ENCODE peak calls at places on chromosomes 2 and 18, in six cellular contexts. One of them, this sample, is unnamed.

GRCh38 chr2:19607931-19608762 is 249.7 kb upstream of the OSR1 start:
- DNase-seq in stimulated activated CD8-positive, alpha-beta memory T cell treated with anti-CD3 and anti-CD28 coated beads, Interleukin-15, amount 100 ng/mL, for 1 hour: no peak
- DNase-seq in OCI-LY7: no peak
- DNase-seq in foreskin keratinocyte: peak; percentile 30
- DNase-seq in GDM1: no peak
- DNase-seq in stimulated activated CD4-positive, alpha-beta T cell treated with anti-CD3 and anti-CD28 coated beads, Interleukin-2, amount 100 ng/mL, for 48 hours: no peak
- DNase-seq in this sample: no peak

GRCh38 chr18:66640431-66640830 is 36.5 kb upstream of the CDH19 start:
- DNase-seq in stimulated activated CD8-positive, alpha-beta memory T cell treated with anti-CD3 and anti-CD28 coated beads, Interleukin-15, amount 100 ng/mL, for 1 hour: no peak
- DNase-seq in foreskin keratinocyte: no peak
- DNase-seq in OCI-LY7: no peak
- DNase-seq in stimulated activated CD4-positive, alpha-beta T cell treated with anti-CD3 and anti-CD28 coated beads, Interleukin-2, amount 100 ng/mL, for 48 hours: no peak
- DNase-seq in GDM1: peak; percentile 57
- DNase-seq in this sample: no peak

GRCh38 chr2:88853403-88853790 is 161.9 kb downstream of the RPIA start:
- DNase-seq in stimulated activated CD4-positive, alpha-beta T cell treated with anti-CD3 and anti-CD28 coated beads, Interleukin-2, amount 100 ng/mL, for 48 hours: no peak
- DNase-seq in stimulated activated CD8-positive, alpha-beta memory T cell treated with anti-CD3 and anti-CD28 coated beads, Interleukin-15, amount 100 ng/mL, for 1 hour: no peak
- DNase-seq in foreskin keratinocyte: no peak
- DNase-seq in GDM1: no peak
- DNase-seq in OCI-LY7: no peak
- DNase-seq in this sample: no peak

GRCh38 chr18:36640005-36640952 is 188.5 kb downstream of the TPGS2 start:
- DNase-seq in GDM1: no peak
- DNase-seq in stimulated activated CD4-positive, alpha-beta T cell treated with anti-CD3 and anti-CD28 coated beads, Interleukin-2, amount 100 ng/mL, for 48 hours: no peak
- DNase-seq in OCI-LY7: no peak
- DNase-seq in stimulated activated CD8-positive, alpha-beta memory T cell treated with anti-CD3 and anti-CD28 coated beads, Interleukin-15, amount 100 ng/mL, for 1 hour: no peak
- DNase-seq in foreskin keratinocyte: no peak
- DNase-seq in this sample: no peak

GRCh38 chr2:35783723-35784122 is 571.9 kb upstream of the CRIM1 start:
- DNase-seq in foreskin keratinocyte: no peak
- DNase-seq in stimulated activated CD4-positive, alpha-beta T cell treated with anti-CD3 and anti-CD28 coated beads, Interleukin-2, amount 100 ng/mL, for 48 hours: no peak
- DNase-seq in stimulated activated CD8-positive, alpha-beta memory T cell treated with anti-CD3 and anti-CD28 coated beads, Interleukin-15, amount 100 ng/mL, for 1 hour: no peak
- DNase-seq in GDM1: no peak
- DNase-seq in OCI-LY7: no peak
- DNase-seq in this sample: no peak

GRCh38 chr2:215423928-215424540 is 11.8 kb downstream of the FN1 start:
- DNase-seq in GDM1: no peak
- DNase-seq in OCI-LY7: no peak
- DNase-seq in stimulated activated CD4-positive, alpha-beta T cell treated with anti-CD3 and anti-CD28 coated beads, Interleukin-2, amount 100 ng/mL, for 48 hours: no peak
- DNase-seq in stimulated activated CD8-positive, alpha-beta memory T cell treated with anti-CD3 and anti-CD28 coated beads, Interleukin-15, amount 100 ng/mL, for 1 hour: no peak
- DNase-seq in foreskin keratinocyte: no peak
- DNase-seq in this sample: no peak

GRCh38 chr2:9251154-9252001 is 44.8 kb downstream of the ASAP2 start:
- DNase-seq in GDM1: peak; percentile 38
- DNase-seq in stimulated activated CD4-positive, alpha-beta T cell treated with anti-CD3 and anti-CD28 coated beads, Interleukin-2, amount 100 ng/mL, for 48 hours: no peak
- DNase-seq in foreskin keratinocyte: peak; percentile 85
- DNase-seq in stimulated activated CD8-positive, alpha-beta memory T cell treated with anti-CD3 and anti-CD28 coated beads, Interleukin-15, amount 100 ng/mL, for 1 hour: no peak
- DNase-seq in OCI-LY7: no peak
- DNase-seq in this sample: no peak

GRCh38 chr2:52877703-52878102 is 889.9 kb upstream of the CHAC2 start:
- DNase-seq in GDM1: no peak
- DNase-seq in stimulated activated CD8-positive, alpha-beta memory T cell treated with anti-CD3 and anti-CD28 coated beads, Interleukin-15, amount 100 ng/mL, for 1 hour: no peak
- DNase-seq in OCI-LY7: no peak
- DNase-seq in stimulated activated CD4-positive, alpha-beta T cell treated with anti-CD3 and anti-CD28 coated beads, Interleukin-2, amount 100 ng/mL, for 48 hours: no peak
- DNase-seq in foreskin keratinocyte: no peak
- DNase-seq in this sample: no peak

GRCh38 chr2:102285368-102285767 is 26.0 kb upstream of the IL1RL1 start:
- DNase-seq in OCI-LY7: no peak
- DNase-seq in foreskin keratinocyte: no peak
- DNase-seq in stimulated activated CD4-positive, alpha-beta T cell treated with anti-CD3 and anti-CD28 coated beads, Interleukin-2, amount 100 ng/mL, for 48 hours: no peak
- DNase-seq in stimulated activated CD8-positive, alpha-beta memory T cell treated with anti-CD3 and anti-CD28 coated beads, Interleukin-15, amount 100 ng/mL, for 1 hour: no peak
- DNase-seq in GDM1: no peak
- DNase-seq in this sample: no peak

GRCh38 chr2:25558262-25558661 is 115.1 kb downstream of the DTNB start:
- DNase-seq in OCI-LY7: peak; percentile 76
- DNase-seq in stimulated activated CD8-positive, alpha-beta memory T cell treated with anti-CD3 and anti-CD28 coated beads, Interleukin-15, amount 100 ng/mL, for 1 hour: no peak
- DNase-seq in stimulated activated CD4-positive, alpha-beta T cell treated with anti-CD3 and anti-CD28 coated beads, Interleukin-2, amount 100 ng/mL, for 48 hours: no peak
- DNase-seq in GDM1: peak; percentile 72
- DNase-seq in foreskin keratinocyte: peak; percentile 27
- DNase-seq in this sample: peak; percentile 45

GRCh38 chr2:190180313-190181065 is 118.0 kb upstream of the MSTN start:
- DNase-seq in stimulated activated CD4-positive, alpha-beta T cell treated with anti-CD3 and anti-CD28 coated beads, Interleukin-2, amount 100 ng/mL, for 48 hours: no peak
- DNase-seq in OCI-LY7: peak; percentile 22
- DNase-seq in foreskin keratinocyte: no peak
- DNase-seq in stimulated activated CD8-positive, alpha-beta memory T cell treated with anti-CD3 and anti-CD28 coated beads, Interleukin-15, amount 100 ng/mL, for 1 hour: no peak
- DNase-seq in GDM1: peak; percentile 74
- DNase-seq in this sample: peak; percentile 83

GRCh38 chr18:11548367-11548766 is 61.0 kb upstream of the SLC35G4 start:
- DNase-seq in stimulated activated CD4-positive, alpha-beta T cell treated with anti-CD3 and anti-CD28 coated beads, Interleukin-2, amount 100 ng/mL, for 48 hours: no peak
- DNase-seq in OCI-LY7: no peak
- DNase-seq in foreskin keratinocyte: no peak
- DNase-seq in GDM1: no peak
- DNase-seq in stimulated activated CD8-positive, alpha-beta memory T cell treated with anti-CD3 and anti-CD28 coated beads, Interleukin-15, amount 100 ng/mL, for 1 hour: no peak
- DNase-seq in this sample: no peak

GRCh38 chr18:61443311-61443710 is 110.1 kb downstream of the CDH20 start:
- DNase-seq in foreskin keratinocyte: no peak
- DNase-seq in OCI-LY7: no peak
- DNase-seq in GDM1: no peak
- DNase-seq in stimulated activated CD8-positive, alpha-beta memory T cell treated with anti-CD3 and anti-CD28 coated beads, Interleukin-15, amount 100 ng/mL, for 1 hour: no peak
- DNase-seq in stimulated activated CD4-positive, alpha-beta T cell treated with anti-CD3 and anti-CD28 coated beads, Interleukin-2, amount 100 ng/mL, for 48 hours: no peak
- DNase-seq in this sample: no peak

GRCh38 chr2:60533114-60534033 is 20.1 kb downstream of the BCL11A start:
- DNase-seq in stimulated activated CD4-positive, alpha-beta T cell treated with anti-CD3 and anti-CD28 coated beads, Interleukin-2, amount 100 ng/mL, for 48 hours: no peak
- DNase-seq in foreskin keratinocyte: no peak
- DNase-seq in OCI-LY7: no peak
- DNase-seq in GDM1: no peak
- DNase-seq in stimulated activated CD8-positive, alpha-beta memory T cell treated with anti-CD3 and anti-CD28 coated beads, Interleukin-15, amount 100 ng/mL, for 1 hour: no peak
- DNase-seq in this sample: no peak

GRCh38 chr2:2646312-2647051 is 315.4 kb upstream of the MYT1L start:
- DNase-seq in OCI-LY7: no peak
- DNase-seq in GDM1: no peak
- DNase-seq in stimulated activated CD4-positive, alpha-beta T cell treated with anti-CD3 and anti-CD28 coated beads, Interleukin-2, amount 100 ng/mL, for 48 hours: peak; percentile 6
- DNase-seq in foreskin keratinocyte: peak; percentile 74
- DNase-seq in stimulated activated CD8-positive, alpha-beta memory T cell treated with anti-CD3 and anti-CD28 coated beads, Interleukin-15, amount 100 ng/mL, for 1 hour: peak; percentile 2
- DNase-seq in this sample: no peak

GRCh38 chr2:109562421-109562820 is 51.3 kb downstream of the SEPTIN10 start:
- DNase-seq in OCI-LY7: no peak
- DNase-seq in stimulated activated CD8-positive, alpha-beta memory T cell treated with anti-CD3 and anti-CD28 coated beads, Interleukin-15, amount 100 ng/mL, for 1 hour: no peak
- DNase-seq in stimulated activated CD4-positive, alpha-beta T cell treated with anti-CD3 and anti-CD28 coated beads, Interleukin-2, amount 100 ng/mL, for 48 hours: no peak
- DNase-seq in foreskin keratinocyte: no peak
- DNase-seq in GDM1: no peak
- DNase-seq in this sample: no peak

GRCh38 chr18:4172491-4172890 is 282.6 kb downstream of the DLGAP1 start:
- DNase-seq in stimulated activated CD8-positive, alpha-beta memory T cell treated with anti-CD3 and anti-CD28 coated beads, Interleukin-15, amount 100 ng/mL, for 1 hour: no peak
- DNase-seq in foreskin keratinocyte: no peak
- DNase-seq in OCI-LY7: no peak
- DNase-seq in GDM1: no peak
- DNase-seq in stimulated activated CD4-positive, alpha-beta T cell treated with anti-CD3 and anti-CD28 coated beads, Interleukin-2, amount 100 ng/mL, for 48 hours: no peak
- DNase-seq in this sample: no peak

GRCh38 chr2:131092409-131093065 is 723 bp downstream of the FAM168B start:
- DNase-seq in OCI-LY7: no peak
- DNase-seq in stimulated activated CD4-positive, alpha-beta T cell treated with anti-CD3 and anti-CD28 coated beads, Interleukin-2, amount 100 ng/mL, for 48 hours: no peak
- DNase-seq in foreskin keratinocyte: no peak
- DNase-seq in GDM1: no peak
- DNase-seq in stimulated activated CD8-positive, alpha-beta memory T cell treated with anti-CD3 and anti-CD28 coated beads, Interleukin-15, amount 100 ng/mL, for 1 hour: no peak
- DNase-seq in this sample: no peak

GRCh38 chr2:64592994-64593655 is 60.6 kb downstream of the SERTAD2 start:
- DNase-seq in OCI-LY7: no peak
- DNase-seq in foreskin keratinocyte: no peak
- DNase-seq in stimulated activated CD8-positive, alpha-beta memory T cell treated with anti-CD3 and anti-CD28 coated beads, Interleukin-15, amount 100 ng/mL, for 1 hour: no peak
- DNase-seq in GDM1: no peak
- DNase-seq in stimulated activated CD4-positive, alpha-beta T cell treated with anti-CD3 and anti-CD28 coated beads, Interleukin-2, amount 100 ng/mL, for 48 hours: no peak
- DNase-seq in this sample: no peak

GRCh38 chr2:28603821-28604220 is 108.0 kb downstream of the PLB1 start:
- DNase-seq in stimulated activated CD8-positive, alpha-beta memory T cell treated with anti-CD3 and anti-CD28 coated beads, Interleukin-15, amount 100 ng/mL, for 1 hour: no peak
- DNase-seq in GDM1: no peak
- DNase-seq in foreskin keratinocyte: no peak
- DNase-seq in stimulated activated CD4-positive, alpha-beta T cell treated with anti-CD3 and anti-CD28 coated beads, Interleukin-2, amount 100 ng/mL, for 48 hours: no peak
- DNase-seq in OCI-LY7: no peak
- DNase-seq in this sample: no peak

GRCh38 chr2:11347403-11347965 is 3.0 kb upstream of the ROCK2 start:
- DNase-seq in GDM1: no peak
- DNase-seq in stimulated activated CD8-positive, alpha-beta memory T cell treated with anti-CD3 and anti-CD28 coated beads, Interleukin-15, amount 100 ng/mL, for 1 hour: no peak
- DNase-seq in foreskin keratinocyte: no peak
- DNase-seq in OCI-LY7: no peak
- DNase-seq in stimulated activated CD4-positive, alpha-beta T cell treated with anti-CD3 and anti-CD28 coated beads, Interleukin-2, amount 100 ng/mL, for 48 hours: no peak
- DNase-seq in this sample: no peak

GRCh38 chr2:26907416-26907815 is 59.5 kb downstream of the DPYSL5 start:
- DNase-seq in foreskin keratinocyte: no peak
- DNase-seq in GDM1: no peak
- DNase-seq in stimulated activated CD8-positive, alpha-beta memory T cell treated with anti-CD3 and anti-CD28 coated beads, Interleukin-15, amount 100 ng/mL, for 1 hour: no peak
- DNase-seq in stimulated activated CD4-positive, alpha-beta T cell treated with anti-CD3 and anti-CD28 coated beads, Interleukin-2, amount 100 ng/mL, for 48 hours: no peak
- DNase-seq in OCI-LY7: no peak
- DNase-seq in this sample: no peak

GRCh38 chr2:189347540-189347939 is 93.7 kb upstream of the WDR75 start:
- DNase-seq in stimulated activated CD4-positive, alpha-beta T cell treated with anti-CD3 and anti-CD28 coated beads, Interleukin-2, amount 100 ng/mL, for 48 hours: no peak
- DNase-seq in foreskin keratinocyte: peak; percentile 67
- DNase-seq in stimulated activated CD8-positive, alpha-beta memory T cell treated with anti-CD3 and anti-CD28 coated beads, Interleukin-15, amount 100 ng/mL, for 1 hour: no peak
- DNase-seq in OCI-LY7: no peak
- DNase-seq in GDM1: no peak
- DNase-seq in this sample: no peak

GRCh38 chr2:224286923-224287322 is 115.0 kb downstream of the FAM124B start:
- DNase-seq in OCI-LY7: no peak
- DNase-seq in foreskin keratinocyte: no peak
- DNase-seq in stimulated activated CD4-positive, alpha-beta T cell treated with anti-CD3 and anti-CD28 coated beads, Interleukin-2, amount 100 ng/mL, for 48 hours: no peak
- DNase-seq in stimulated activated CD8-positive, alpha-beta memory T cell treated with anti-CD3 and anti-CD28 coated beads, Interleukin-15, amount 100 ng/mL, for 1 hour: no peak
- DNase-seq in GDM1: no peak
- DNase-seq in this sample: no peak

GRCh38 chr2:217870528-217871011 is 132.2 kb downstream of the TNS1 start:
- DNase-seq in OCI-LY7: no peak
- DNase-seq in stimulated activated CD4-positive, alpha-beta T cell treated with anti-CD3 and anti-CD28 coated beads, Interleukin-2, amount 100 ng/mL, for 48 hours: no peak
- DNase-seq in stimulated activated CD8-positive, alpha-beta memory T cell treated with anti-CD3 and anti-CD28 coated beads, Interleukin-15, amount 100 ng/mL, for 1 hour: no peak
- DNase-seq in GDM1: no peak
- DNase-seq in foreskin keratinocyte: no peak
- DNase-seq in this sample: no peak

GRCh38 chr2:213068681-213069359 is 82.6 kb downstream of the IKZF2 start:
- DNase-seq in stimulated activated CD8-positive, alpha-beta memory T cell treated with anti-CD3 and anti-CD28 coated beads, Interleukin-15, amount 100 ng/mL, for 1 hour: no peak
- DNase-seq in OCI-LY7: no peak
- DNase-seq in GDM1: no peak
- DNase-seq in stimulated activated CD4-positive, alpha-beta T cell treated with anti-CD3 and anti-CD28 coated beads, Interleukin-2, amount 100 ng/mL, for 48 hours: no peak
- DNase-seq in foreskin keratinocyte: no peak
- DNase-seq in this sample: no peak

GRCh38 chr2:14234911-14235310 is 397.6 kb upstream of the LRATD1 start:
- DNase-seq in foreskin keratinocyte: no peak
- DNase-seq in GDM1: no peak
- DNase-seq in stimulated activated CD4-positive, alpha-beta T cell treated with anti-CD3 and anti-CD28 coated beads, Interleukin-2, amount 100 ng/mL, for 48 hours: no peak
- DNase-seq in OCI-LY7: no peak
- DNase-seq in stimulated activated CD8-positive, alpha-beta memory T cell treated with anti-CD3 and anti-CD28 coated beads, Interleukin-15, amount 100 ng/mL, for 1 hour: no peak
- DNase-seq in this sample: no peak

GRCh38 chr2:172698041-172698863 is 37.4 kb upstream of the RAPGEF4 start:
- DNase-seq in OCI-LY7: no peak
- DNase-seq in foreskin keratinocyte: peak; percentile 95
- DNase-seq in stimulated activated CD8-positive, alpha-beta memory T cell treated with anti-CD3 and anti-CD28 coated beads, Interleukin-15, amount 100 ng/mL, for 1 hour: no peak
- DNase-seq in stimulated activated CD4-positive, alpha-beta T cell treated with anti-CD3 and anti-CD28 coated beads, Interleukin-2, amount 100 ng/mL, for 48 hours: no peak
- DNase-seq in GDM1: peak; percentile 27
- DNase-seq in this sample: no peak

GRCh38 chr2:218000137-218000536 is 2.7 kb downstream of the TNS1 start:
- DNase-seq in GDM1: no peak
- DNase-seq in OCI-LY7: no peak
- DNase-seq in stimulated activated CD4-positive, alpha-beta T cell treated with anti-CD3 and anti-CD28 coated beads, Interleukin-2, amount 100 ng/mL, for 48 hours: no peak
- DNase-seq in stimulated activated CD8-positive, alpha-beta memory T cell treated with anti-CD3 and anti-CD28 coated beads, Interleukin-15, amount 100 ng/mL, for 1 hour: no peak
- DNase-seq in foreskin keratinocyte: no peak
- DNase-seq in this sample: no peak

GRCh38 chr2:150255528-150255927 is 231.9 kb downstream of the RND3 start:
- DNase-seq in foreskin keratinocyte: no peak
- DNase-seq in stimulated activated CD8-positive, alpha-beta memory T cell treated with anti-CD3 and anti-CD28 coated beads, Interleukin-15, amount 100 ng/mL, for 1 hour: no peak
- DNase-seq in GDM1: no peak
- DNase-seq in OCI-LY7: no peak
- DNase-seq in stimulated activated CD4-positive, alpha-beta T cell treated with anti-CD3 and anti-CD28 coated beads, Interleukin-2, amount 100 ng/mL, for 48 hours: no peak
- DNase-seq in this sample: no peak

GRCh38 chr2:108570416-108570815 is 36.1 kb downstream of the LIMS1 start:
- DNase-seq in foreskin keratinocyte: no peak
- DNase-seq in OCI-LY7: no peak
- DNase-seq in stimulated activated CD4-positive, alpha-beta T cell treated with anti-CD3 and anti-CD28 coated beads, Interleukin-2, amount 100 ng/mL, for 48 hours: no peak
- DNase-seq in GDM1: no peak
- DNase-seq in stimulated activated CD8-positive, alpha-beta memory T cell treated with anti-CD3 and anti-CD28 coated beads, Interleukin-15, amount 100 ng/mL, for 1 hour: no peak
- DNase-seq in this sample: no peak

This sample was measured in germinal center.